ENCODE peak calls at places on chromosome 9, in four cellular contexts. S is K562, P is ovary, F is uterus. J is an unnamed sample.
A peak's percentile ranks its signal among the peaks of the same experiment; 100 is the strongest.

GRCh38 chr9:98708933-98709911 is at the start of gene GABBR2:
- DNase-seq in S (peak; percentile 25), P (no peak), F (no peak), J (no peak)

GRCh38 chr9:123622696-123623095 is 266.7 kb downstream of the CRB2 start:
- DNase-seq in S (no peak), P (peak; percentile 57), F (no peak), J (no peak)

GRCh38 chr9:119268985-119269384 is 100.2 kb downstream of the BRINP1 start:
- DNase-seq in S (no peak), P (no peak), F (no peak), J (no peak)

GRCh38 chr9:111632051-111632450 is 917 bp downstream of the DNAJC25 start:
- DNase-seq in S (no peak), P (no peak), F (no peak), J (no peak)

GRCh38 chr9:33851301-33851700 is 34.3 kb downstream of the UBE2R2 start:
- DNase-seq in S (no peak), P (no peak), F (no peak), J (no peak)

GRCh38 chr9:93451762-93452709 is 551 bp downstream of the FAM120A start:
- DNase-seq in S (peak; percentile 56), P (peak; percentile 70), F (peak; percentile 44), J (peak; percentile 58)

GRCh38 chr9:135488527-135488926 is 8.9 kb downstream of the PPP1R26 start:
- DNase-seq in S (no peak), P (no peak), F (no peak), J (no peak)

GRCh38 chr9:68983008-68983411 is 30.9 kb downstream of the PRKACG start:
- DNase-seq in S (peak; percentile 86), P (no peak), F (no peak), J (no peak)

GRCh38 chr9:87518702-87519335 is 21.2 kb downstream of the DAPK1 start:
- DNase-seq in S (peak; percentile 90), P (peak; percentile 79), F (peak; percentile 88), J (peak; percentile 56)

GRCh38 chr9:90894956-90895687 is 93.5 kb downstream of the SYK start:
- DNase-seq in S (peak; percentile 6), P (no peak), F (no peak), J (no peak)

GRCh38 chr9:116697887-116698286 is 10.8 kb downstream of the TRIM32 start:
- DNase-seq in S (no peak), P (no peak), F (no peak), J (no peak)

GRCh38 chr9:28365020-28365640 is 791.8 kb upstream of the C9orf72 start:
- DNase-seq in S (no peak), P (no peak), F (no peak), J (no peak)

GRCh38 chr9:37908698-37909186 is 4.8 kb upstream of the SLC25A51 start:
- DNase-seq in S (no peak), P (no peak), F (no peak), J (no peak)

GRCh38 chr9:91143162-91143561 is 218.6 kb downstream of the AUH start:
- DNase-seq in S (no peak), P (no peak), F (no peak), J (no peak)

GRCh38 chr9:98856982-98857381 is 49.5 kb downstream of the GALNT12 start:
- DNase-seq in S (peak; percentile 45), P (no peak), F (no peak), J (no peak)

GRCh38 chr9:79928661-79929060 is 356.9 kb downstream of the TLE4 start:
- DNase-seq in S (no peak), P (no peak), F (no peak), J (no peak)

GRCh38 chr9:72661401-72662135 is 140.2 kb downstream of the TMC1 start:
- DNase-seq in S (no peak), P (no peak), F (no peak), J (no peak)

GRCh38 chr9:120439147-120439546 is 140.8 kb downstream of the CDK5RAP2 start:
- DNase-seq in S (peak; percentile 29), P (no peak), F (no peak), J (no peak)

GRCh38 chr9:95224371-95225015 is 93.0 kb downstream of the FANCC start:
- DNase-seq in S (no peak), P (no peak), F (no peak), J (no peak)

GRCh38 chr9:32395483-32396216 is 11.2 kb downstream of the ACO1 start:
- DNase-seq in S (no peak), P (peak; percentile 50), F (peak; percentile 68), J (no peak)

GRCh38 chr9:91419222-91420191 is 4.1 kb downstream of the NFIL3 start:
- DNase-seq in S (peak; percentile 71), P (no peak), F (peak; percentile 88), J (peak; percentile 53)

GRCh38 chr9:38015267-38015666 is 53.8 kb downstream of the SHB start:
- DNase-seq in S (no peak), P (no peak), F (no peak), J (no peak)

GRCh38 chr9:71748280-71748743 is 20.0 kb downstream of the CEMIP2 start:
- DNase-seq in S (no peak), P (no peak), F (no peak), J (no peak)

GRCh38 chr9:8725635-8726034 is 926.1 kb upstream of the DMAC1 start:
- DNase-seq in S (no peak), P (no peak), F (no peak), J (no peak)

GRCh38 chr9:128420651-128421473 is at the start of gene CERCAM:
- DNase-seq in S (peak; percentile 72), P (peak; percentile 80), F (peak; percentile 69), J (peak; percentile 55)
- TF ChIP-seq POLR2A in S (no peak), P (no peak), F (no peak), J (no peak)

DNA sequence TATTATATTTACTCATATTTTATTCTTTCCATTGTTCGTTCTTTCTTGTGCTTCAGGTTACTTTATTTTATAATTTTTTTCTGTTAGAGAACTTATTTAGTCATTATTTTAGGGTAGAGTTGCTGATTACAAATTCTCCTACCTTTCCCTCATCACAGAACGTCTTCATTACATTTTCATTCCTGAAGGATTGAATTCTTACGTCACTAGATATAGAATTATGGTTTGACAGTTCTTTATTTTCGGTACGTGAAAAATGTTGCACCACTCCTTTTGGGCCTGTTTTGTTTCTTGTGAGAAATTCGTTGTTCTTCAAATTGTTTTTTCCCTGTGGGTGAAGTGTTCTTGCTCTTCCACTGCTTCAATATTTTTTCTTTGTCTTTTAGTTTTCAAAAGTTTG is 20.8 kb upstream of the OR2S2 start:
- DNase-seq in S (no peak), P (no peak), F (no peak), J (no peak)
- H3K27ac ChIP-seq in S (no peak overlapping the region), P (no peak overlapping the region), F (no peak overlapping the region), J (no peak overlapping the region)

DNA sequence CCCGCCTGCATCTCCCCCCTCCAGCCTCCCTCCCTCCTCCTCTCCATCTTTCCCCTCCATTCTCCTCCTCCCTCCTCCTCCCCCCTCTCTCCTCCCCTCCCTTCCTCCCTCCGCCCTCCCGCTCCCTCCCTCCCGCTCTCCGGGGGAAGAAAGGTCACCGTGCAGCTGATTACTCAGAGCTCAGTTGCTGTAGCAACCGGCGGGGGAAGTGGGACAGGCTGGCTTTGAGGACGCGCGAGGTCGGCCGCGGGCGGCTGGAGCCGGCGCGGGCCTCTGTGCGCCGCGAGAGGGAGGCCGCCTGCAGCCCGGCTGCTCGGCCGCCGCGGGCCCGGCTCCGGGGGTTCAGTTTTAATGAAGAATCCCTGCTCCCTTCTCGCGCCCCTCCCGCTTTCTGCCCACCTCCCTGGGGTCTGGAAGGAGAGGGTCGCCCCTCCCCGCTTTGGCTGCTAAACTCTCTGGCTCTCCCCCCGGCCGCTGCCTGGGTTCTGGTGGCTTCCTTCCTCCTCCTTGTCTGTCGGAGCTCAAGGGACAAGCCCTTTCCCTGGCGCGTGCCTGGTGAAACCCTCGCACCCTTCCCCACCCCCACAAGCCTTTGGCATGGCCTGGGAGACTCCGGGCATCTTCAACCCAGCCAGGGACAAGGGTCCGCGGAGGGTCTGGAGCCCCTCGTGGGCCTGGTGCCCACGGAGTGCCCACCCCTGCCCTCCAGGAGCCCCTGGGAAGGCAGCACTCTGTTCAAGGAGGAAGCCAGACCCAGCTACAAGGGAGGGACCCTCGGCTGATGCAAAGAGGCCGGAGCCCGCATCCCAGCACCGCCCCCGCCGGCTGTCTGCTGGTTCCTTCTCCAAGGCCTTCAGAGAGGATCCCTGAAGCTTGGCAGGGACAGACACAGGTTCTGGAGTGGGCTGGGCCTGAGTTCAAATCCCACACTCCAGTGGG is 160.3 kb downstream of the C9orf50 start:
- DNase-seq in S (peak; percentile 99), P (peak; percentile 97), F (peak; percentile 99), J (peak; percentile 97)
- TF ChIP-seq POLR2A in S (peak; percentile 69), P (peak; percentile 89), F (peak; percentile 90), J (no peak)

DNA sequence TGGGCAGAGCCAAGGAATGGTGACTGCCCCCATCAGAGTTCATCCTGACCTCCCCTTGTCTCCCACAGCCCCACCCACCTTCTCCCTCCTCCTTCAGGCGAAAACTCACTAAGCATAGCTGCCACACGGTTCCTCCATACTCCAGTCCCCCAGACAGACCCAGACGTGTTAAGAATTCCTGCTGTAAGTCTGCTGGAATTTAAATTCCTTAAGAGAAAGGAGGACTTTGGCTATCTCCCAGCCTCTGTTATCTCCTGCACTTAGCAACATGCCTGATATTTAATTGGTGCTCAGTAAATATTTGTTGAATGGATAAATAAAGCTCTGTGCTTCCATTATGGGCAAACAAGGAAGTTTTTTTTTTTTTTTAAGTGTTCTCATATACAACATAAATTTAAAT is 213.7 kb downstream of the RFK start:
- DNase-seq in S (no peak), P (no peak), F (no peak), J (no peak)
- H3K27ac ChIP-seq in S (no peak overlapping the region), P (no peak overlapping the region), F (no peak overlapping the region), J (peak overlapping the region; percentile 57)

DNA sequence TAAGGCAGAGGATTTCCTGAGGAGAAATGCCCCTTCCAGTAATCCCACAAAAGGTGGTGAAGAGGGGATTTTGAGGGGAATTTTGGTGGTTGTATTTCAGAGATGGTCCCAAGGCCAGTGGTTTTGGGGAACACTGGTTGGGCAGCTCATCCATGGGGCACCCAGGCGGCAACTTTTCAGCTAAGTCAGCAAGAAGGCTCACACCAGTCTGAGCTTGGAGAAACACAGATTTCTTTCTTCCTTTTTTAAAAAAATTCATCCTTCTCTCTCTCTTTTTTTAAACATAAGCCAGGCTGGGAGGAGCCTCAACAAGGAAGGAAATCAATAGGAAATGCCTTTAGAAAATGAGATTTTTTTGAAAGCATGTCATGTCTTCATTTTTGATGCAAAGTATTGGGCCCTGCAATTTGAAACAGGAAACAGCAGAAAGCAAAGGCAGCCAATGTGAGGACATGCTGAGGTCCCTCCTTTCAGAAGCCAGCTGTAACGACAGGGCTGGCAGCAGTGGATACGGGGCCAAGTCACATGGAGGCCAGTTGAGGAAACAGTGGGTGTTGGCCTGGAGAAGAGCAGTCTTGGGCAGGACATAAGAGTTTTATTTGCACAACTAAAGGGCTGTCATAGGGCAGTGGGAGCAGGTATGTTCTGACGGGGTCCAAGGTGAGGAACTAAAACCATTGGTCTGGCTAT is 155.3 kb upstream of the KLF4 start:
- DNase-seq in S (no peak), P (no peak), F (peak; percentile 42), J (no peak)
- TF ChIP-seq POLR2A in S (no peak), P (no peak), F (no peak), J (no peak)

GRCh38 chr9:114035221-114035844 is 42.8 kb downstream of the AMBP start:
- DNase-seq in S (no peak), P (no peak), F (no peak), J (no peak)
- H3K27ac ChIP-seq in S (no peak overlapping the region), P (no peak overlapping the region), F (no peak overlapping the region), J (no peak overlapping the region)

GRCh38 chr9:133331221-133331620 is 4.8 kb downstream of the SURF6 start:
- DNase-seq in S (no peak), P (peak; percentile 33), F (no peak), J (no peak)
- TF ChIP-seq POLR2A in S (no peak), P (no peak), F (no peak), J (no peak)

J was measured in stomach.